ENCODE peak calls at places on chromosomes 5 and 9, in six cellular contexts. Q is cardiac muscle cell; N is right cardiac atrium; U is CD4-positive, alpha-beta memory T cell; S is tibial artery; J is A549. C is an unnamed sample.

GRCh38 chr5:112643339-112643971 is 94.2 kb upstream of the APC start:
- DNase-seq in Q (no peak), N (no peak), U (no peak), S (no peak), J (no peak), C (peak; percentile 37)

GRCh38 chr9:95112436-95113280 is 204.9 kb downstream of the FANCC start:
- DNase-seq in Q (no peak), N (no peak), U (no peak), S (no peak), J (no peak), C (no peak)

GRCh38 chr9:135379540-135380267 is 99.9 kb upstream of the PPP1R26 start:
- DNase-seq in Q (no peak), N (peak; percentile 33), U (no peak), S (no peak), J (no peak), C (no peak)

GRCh38 chr9:120480707-120481106 is 99.3 kb downstream of the CDK5RAP2 start:
- DNase-seq in Q (no peak), N (no peak), U (no peak), S (no peak), J (no peak), C (no peak)

GRCh38 chr5:119269061-119269579 is 86.7 kb upstream of the TNFAIP8 start:
- DNase-seq in Q (no peak), N (no peak), U (peak; percentile 53), S (peak; percentile 26), J (peak; percentile 53), C (peak; percentile 31)

GRCh38 chr5:96006291-96006690 is 44.6 kb upstream of the ELL2 start:
- DNase-seq in Q (no peak), N (no peak), U (no peak), S (no peak), J (no peak), C (no peak)

GRCh38 chr5:71943874-71944273 is 163.4 kb upstream of the MAP1B start:
- DNase-seq in Q (no peak), N (no peak), U (no peak), S (no peak), J (no peak), C (no peak)

GRCh38 chr9:94916956-94917355 is 190.5 kb downstream of the AOPEP start:
- DNase-seq in Q (no peak), N (no peak), U (no peak), S (no peak), J (no peak), C (no peak)

GRCh38 chr9:30711591-30711990 is 1672.9 kb upstream of the ACO1 start:
- DNase-seq in Q (no peak), N (no peak), U (no peak), S (no peak), J (no peak), C (no peak)

GRCh38 chr5:43336159-43336558 is 22.9 kb upstream of the HMGCS1 start:
- DNase-seq in Q (no peak), N (no peak), U (no peak), S (no peak), J (peak; percentile 49), C (no peak)

GRCh38 chr5:168015506-168015905 is 275.9 kb upstream of the WWC1 start:
- DNase-seq in Q (peak; percentile 29), N (no peak), U (no peak), S (no peak), J (no peak), C (no peak)

GRCh38 chr5:179699640-179700298 is 1.0 kb downstream of the CANX start:
- DNase-seq in Q (peak; percentile 40), N (no peak), U (peak; percentile 11), S (no peak), J (peak; percentile 29), C (no peak)

GRCh38 chr9:135941288-135941995 is 19.7 kb downstream of the UBAC1 start:
- DNase-seq in Q (no peak), N (peak; percentile 52), U (no peak), S (no peak), J (no peak), C (no peak)

GRCh38 chr9:123049589-123050222 is 16.2 kb downstream of the GPR21 start:
- DNase-seq in Q (peak; percentile 78), N (no peak), U (no peak), S (no peak), J (no peak), C (peak; percentile 35)

GRCh38 chr5:148844433-148845279 is 18.2 kb downstream of the ADRB2 start:
- DNase-seq in Q (no peak), N (no peak), U (no peak), S (no peak), J (no peak), C (no peak)

GRCh38 chr5:150780816-150781221 is 2.3 kb downstream of the SMIM3 start:
- DNase-seq in Q (peak; percentile 61), N (no peak), U (no peak), S (no peak), J (no peak), C (no peak)

GRCh38 chr9:101465330-101465915 is 29.8 kb upstream of the ALDOB start:
- DNase-seq in Q (peak; percentile 72), N (peak; percentile 44), U (no peak), S (peak; percentile 48), J (peak; percentile 77), C (peak; percentile 40)

GRCh38 chr9:130570200-130570599 is 9.2 kb upstream of the FUBP3 start:
- DNase-seq in Q (peak; percentile 46), N (no peak), U (no peak), S (no peak), J (no peak), C (no peak)

GRCh38 chr9:38108326-38108725 is 39.3 kb upstream of the SHB start:
- DNase-seq in Q (no peak), N (no peak), U (no peak), S (no peak), J (no peak), C (no peak)

GRCh38 chr5:67047616-67048015 is 149.0 kb downstream of the CD180 start:
- DNase-seq in Q (no peak), N (no peak), U (no peak), S (no peak), J (no peak), C (no peak)

GRCh38 chr9:101065930-101066329 is 37.4 kb downstream of the PLPPR1 start:
- DNase-seq in Q (no peak), N (no peak), U (no peak), S (no peak), J (no peak), C (no peak)

GRCh38 chr9:99347556-99347955 is 125.5 kb downstream of the SEC61B start:
- DNase-seq in Q (no peak), N (no peak), U (no peak), S (no peak), J (no peak), C (no peak)

GRCh38 chr9:127856094-127856740 is 1.8 kb upstream of the ENG start:
- DNase-seq in Q (no peak), N (peak; percentile 83), U (no peak), S (no peak), J (no peak), C (no peak)

DNA sequence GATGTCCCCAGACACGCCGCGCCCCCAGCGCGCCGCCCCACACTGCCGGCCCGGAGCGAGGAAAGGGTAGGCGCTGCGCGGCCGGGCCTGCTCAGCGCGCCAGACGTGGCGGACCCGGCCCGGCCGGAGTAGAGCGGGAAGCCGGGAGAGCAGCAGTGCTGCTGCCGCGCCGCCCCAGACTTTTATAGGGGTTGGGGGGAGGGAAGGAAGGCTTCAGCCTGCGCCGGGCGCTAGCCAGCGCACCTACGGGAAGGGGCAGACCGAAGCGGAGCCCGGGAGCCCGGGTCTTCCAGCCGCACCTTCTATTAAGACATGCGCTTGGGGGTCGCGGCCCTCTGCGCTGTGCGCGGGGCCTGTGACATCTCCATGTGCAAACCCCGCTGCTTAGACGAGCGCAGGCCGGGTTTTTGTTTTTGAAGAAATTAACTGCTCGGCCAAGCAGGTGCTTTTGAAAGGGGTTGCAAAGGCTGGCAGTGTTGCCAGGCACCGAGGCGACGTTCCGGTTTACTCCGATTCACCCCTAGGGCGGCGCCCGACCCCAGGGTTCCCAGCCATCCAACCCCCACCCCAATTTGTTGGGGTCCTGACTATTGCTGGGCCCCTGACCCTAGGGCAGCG is 361 bp upstream of the PAX5 start:
- DNase-seq in Q (no peak), N (peak; percentile 56), U (no peak), S (no peak), J (no peak), C (no peak)
- H3K27ac ChIP-seq in Q (no peak overlapping the region), N (no peak overlapping the region), U (no peak overlapping the region), S (no peak overlapping the region), J (no peak overlapping the region), C (no peak overlapping the region)

GRCh38 chr5:65482280-65482726 is 583 bp upstream of the ADAMTS6 start:
- DNase-seq in Q (peak; percentile 66), N (no peak), U (peak; percentile 3), S (no peak), J (no peak), C (no peak)

GRCh38 chr5:65480306-65480865 is 1.3 kb downstream of the ADAMTS6 start:
- DNase-seq in Q (peak; percentile 90), N (peak; percentile 86), U (peak; percentile 29), S (peak; percentile 86), J (peak; percentile 30), C (peak; percentile 56)

GRCh38 chr5:65481635-65482271 is at the start of gene ADAMTS6:
- DNase-seq in Q (peak; percentile 99), N (peak; percentile 95), U (peak; percentile 71), S (peak; percentile 95), J (peak; percentile 68), C (peak; percentile 83)

GRCh38 chr5:65479527-65479926 is 2.2 kb downstream of the ADAMTS6 start:
- DNase-seq in Q (no peak), N (no peak), U (no peak), S (no peak), J (no peak), C (no peak)

GRCh38 chr5:65481171-65481575 is 547 bp downstream of the ADAMTS6 start:
- DNase-seq in Q (peak; percentile 20), N (no peak), U (no peak), S (no peak), J (no peak), C (no peak)
- H3K27ac ChIP-seq in Q (peak overlapping the region; percentile 75), N (peak overlapping the region; percentile 49), U (peak overlapping the region; percentile 62), S (peak overlapping the region; percentile 84), J (peak overlapping the region; percentile 37), C (peak overlapping the region; percentile 96)

DNA sequence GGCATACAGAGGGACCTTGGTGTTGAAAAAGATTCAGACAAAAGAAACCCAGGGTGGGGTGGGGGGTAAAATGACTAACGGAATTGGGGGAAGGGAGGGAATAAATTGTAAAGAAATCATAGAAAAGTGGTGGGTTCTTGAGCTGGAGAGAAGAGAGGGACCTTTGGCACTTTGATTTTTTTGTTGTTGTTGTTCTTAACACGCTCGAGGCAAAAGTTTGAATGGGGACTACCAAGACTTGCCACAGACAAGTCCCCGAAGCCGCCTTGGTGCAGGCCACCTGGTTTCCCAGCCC is 616 bp downstream of the VCAN start:
- DNase-seq in Q (peak; percentile 14), N (no peak), U (no peak), S (no peak), J (no peak), C (no peak)
- H3K27ac ChIP-seq in Q (peak overlapping the region; percentile 78), N (peak overlapping the region; percentile 56), U (no peak overlapping the region), S (peak overlapping the region; percentile 79), J (peak overlapping the region; percentile 78), C (peak overlapping the region; percentile 79)

DNA sequence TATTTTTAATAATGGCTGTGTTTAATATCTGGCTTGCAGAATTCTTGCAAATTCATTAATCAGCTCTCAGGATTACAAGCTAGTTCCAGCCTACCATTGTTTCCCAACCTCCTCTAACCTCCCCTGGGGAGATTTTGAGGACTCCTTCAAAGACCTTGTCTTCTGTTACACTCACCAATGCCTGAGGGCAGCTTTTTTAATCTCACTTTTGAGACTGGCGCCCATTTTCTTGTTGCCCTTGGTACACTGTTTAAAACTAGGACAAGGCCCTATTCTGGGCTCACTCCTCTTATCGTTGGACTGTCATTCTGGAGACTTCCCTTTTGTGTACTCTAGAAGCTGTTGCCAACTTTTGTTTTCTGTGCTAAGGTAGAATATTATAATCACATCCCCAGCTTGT is 13.6 kb upstream of the EQTN start:
- DNase-seq in Q (no peak), N (no peak), U (no peak), S (no peak), J (no peak), C (no peak)
- H3K27ac ChIP-seq in Q (no peak overlapping the region), N (no peak overlapping the region), U (no peak overlapping the region), S (no peak overlapping the region), J (no peak overlapping the region), C (no peak overlapping the region)

GRCh38 chr5:170429014-170429413 is 39.8 kb upstream of the KCNMB1 start:
- DNase-seq in Q (peak; percentile 25), N (no peak), U (no peak), S (no peak), J (peak; percentile 41), C (no peak)
- H3K27ac ChIP-seq in Q (no peak overlapping the region), N (no peak overlapping the region), U (no peak overlapping the region), S (no peak overlapping the region), J (no peak overlapping the region), C (no peak overlapping the region)